ENCODE peak calls at places on chromosomes 13 and 19, in five cellular contexts. One of them, this sample, is unnamed.
A peak's percentile ranks its signal among the peaks of the same experiment; 100 is the strongest.

GRCh38 chr19:50882188-50882587 is 8.9 kb downstream of the KLK2 start:
- DNase-seq in suprapubic skin: no peak
- DNase-seq in esophagus muscularis mucosa: no peak
- DNase-seq in heart left ventricle: no peak
- DNase-seq in stomach: no peak
- DNase-seq in this sample: no peak

GRCh38 chr13:19061278-19061677 is 120.3 kb downstream of the TUBA3C start:
- DNase-seq in heart left ventricle: no peak
- DNase-seq in suprapubic skin: no peak
- DNase-seq in stomach: no peak
- DNase-seq in esophagus muscularis mucosa: no peak
- DNase-seq in this sample: no peak

GRCh38 chr13:101751488-101751887 is 299.0 kb downstream of the ITGBL1 start:
- DNase-seq in suprapubic skin: no peak
- DNase-seq in stomach: no peak
- DNase-seq in esophagus muscularis mucosa: no peak
- DNase-seq in heart left ventricle: no peak
- DNase-seq in this sample: no peak

GRCh38 chr13:42981317-42981716 is 10.7 kb downstream of the EPSTI1 start:
- DNase-seq in esophagus muscularis mucosa: no peak
- DNase-seq in stomach: no peak
- DNase-seq in suprapubic skin: no peak
- DNase-seq in heart left ventricle: no peak
- DNase-seq in this sample: no peak

GRCh38 chr19:39401549-39402416 is 4.9 kb upstream of the ZFP36 start:
- DNase-seq in stomach: peak; percentile 79
- DNase-seq in suprapubic skin: no peak
- DNase-seq in heart left ventricle: peak; percentile 41
- DNase-seq in esophagus muscularis mucosa: no peak
- DNase-seq in this sample: peak; percentile 54

GRCh38 chr13:113176292-113176691 is 17.8 kb downstream of the PROZ start:
- DNase-seq in esophagus muscularis mucosa: no peak
- DNase-seq in suprapubic skin: no peak
- DNase-seq in stomach: no peak
- DNase-seq in heart left ventricle: no peak
- DNase-seq in this sample: no peak

GRCh38 chr13:113122571-113123225 is at the start of gene F10:
- DNase-seq in suprapubic skin: peak; percentile 80
- DNase-seq in esophagus muscularis mucosa: no peak
- DNase-seq in heart left ventricle: peak; percentile 67
- DNase-seq in stomach: peak; percentile 73
- DNase-seq in this sample: peak; percentile 75

GRCh38 chr19:2016041-2016807 is 710 bp upstream of the BTBD2 start:
- DNase-seq in esophagus muscularis mucosa: no peak
- DNase-seq in stomach: peak; percentile 69
- DNase-seq in heart left ventricle: peak; percentile 86
- DNase-seq in suprapubic skin: no peak
- DNase-seq in this sample: peak; percentile 90

GRCh38 chr19:18202759-18203407 is 959 bp downstream of the RAB3A start:
- DNase-seq in suprapubic skin: no peak
- DNase-seq in esophagus muscularis mucosa: no peak
- DNase-seq in stomach: no peak
- DNase-seq in heart left ventricle: no peak
- DNase-seq in this sample: peak; percentile 16

GRCh38 chr19:17200408-17201079 is 14.6 kb upstream of the USE1 start:
- DNase-seq in esophagus muscularis mucosa: no peak
- DNase-seq in stomach: no peak
- DNase-seq in heart left ventricle: no peak
- DNase-seq in suprapubic skin: no peak
- DNase-seq in this sample: no peak

GRCh38 chr13:111462221-111462764 is 141.9 kb downstream of the TEX29 start:
- DNase-seq in stomach: no peak
- DNase-seq in heart left ventricle: no peak
- DNase-seq in suprapubic skin: peak; percentile 69
- DNase-seq in esophagus muscularis mucosa: no peak
- DNase-seq in this sample: no peak

GRCh38 chr19:28468701-28469459 is 744.1 kb downstream of the UQCRFS1 start:
- DNase-seq in esophagus muscularis mucosa: no peak
- DNase-seq in suprapubic skin: no peak
- DNase-seq in heart left ventricle: no peak
- DNase-seq in stomach: no peak
- DNase-seq in this sample: peak; percentile 38

GRCh38 chr13:37369618-37370017 is 228.9 kb downstream of the POSTN start:
- DNase-seq in esophagus muscularis mucosa: no peak
- DNase-seq in suprapubic skin: no peak
- DNase-seq in stomach: no peak
- DNase-seq in heart left ventricle: no peak
- DNase-seq in this sample: no peak

GRCh38 chr19:41175825-41176734 is 16.9 kb upstream of the CYP2S1 start:
- DNase-seq in stomach: peak; percentile 62
- DNase-seq in esophagus muscularis mucosa: no peak
- DNase-seq in suprapubic skin: no peak
- DNase-seq in heart left ventricle: peak; percentile 39
- DNase-seq in this sample: peak; percentile 29

GRCh38 chr13:112873851-112874750 is 94.9 kb upstream of the MCF2L start:
- DNase-seq in esophagus muscularis mucosa: peak; percentile 95
- DNase-seq in suprapubic skin: peak; percentile 90
- DNase-seq in heart left ventricle: peak; percentile 76
- DNase-seq in stomach: peak; percentile 86
- DNase-seq in this sample: peak; percentile 87

GRCh38 chr13:39876258-39876657 is 220.8 kb downstream of the COG6 start:
- DNase-seq in heart left ventricle: no peak
- DNase-seq in esophagus muscularis mucosa: no peak
- DNase-seq in stomach: no peak
- DNase-seq in suprapubic skin: no peak
- DNase-seq in this sample: no peak

GRCh38 chr13:95228130-95228529 is 73.1 kb downstream of the ABCC4 start:
- DNase-seq in stomach: no peak
- DNase-seq in suprapubic skin: no peak
- DNase-seq in heart left ventricle: no peak
- DNase-seq in esophagus muscularis mucosa: no peak
- DNase-seq in this sample: no peak

GRCh38 chr13:29743229-29743786 is 107.1 kb downstream of the UBL3 start:
- DNase-seq in stomach: no peak
- DNase-seq in suprapubic skin: peak; percentile 83
- DNase-seq in esophagus muscularis mucosa: peak; percentile 91
- DNase-seq in heart left ventricle: no peak
- DNase-seq in this sample: peak; percentile 16

GRCh38 chr19:6750062-6750461 is 10.6 kb downstream of the TRIP10 start:
- DNase-seq in stomach: no peak
- DNase-seq in heart left ventricle: peak; percentile 75
- DNase-seq in suprapubic skin: no peak
- DNase-seq in esophagus muscularis mucosa: no peak
- DNase-seq in this sample: no peak

GRCh38 chr13:108742681-108743080 is 113.3 kb downstream of the MYO16 start:
- DNase-seq in esophagus muscularis mucosa: no peak
- DNase-seq in heart left ventricle: no peak
- DNase-seq in suprapubic skin: no peak
- DNase-seq in stomach: no peak
- DNase-seq in this sample: no peak

GRCh38 chr19:7869910-7870511 is 4.2 kb downstream of the PRR36 start:
- DNase-seq in esophagus muscularis mucosa: no peak
- DNase-seq in suprapubic skin: no peak
- DNase-seq in stomach: peak; percentile 68
- DNase-seq in heart left ventricle: peak; percentile 49
- DNase-seq in this sample: peak; percentile 62

GRCh38 chr19:3760871-3761361 is 576 bp downstream of the APBA3 start:
- DNase-seq in stomach: no peak
- DNase-seq in suprapubic skin: no peak
- DNase-seq in heart left ventricle: no peak
- DNase-seq in esophagus muscularis mucosa: no peak
- DNase-seq in this sample: no peak

GRCh38 chr19:19217110-19217509 is 5.4 kb downstream of the NCAN start:
- DNase-seq in suprapubic skin: no peak
- DNase-seq in heart left ventricle: no peak
- DNase-seq in stomach: no peak
- DNase-seq in esophagus muscularis mucosa: no peak
- DNase-seq in this sample: no peak

GRCh38 chr13:31530883-31531282 is 208.4 kb upstream of the RXFP2 start:
- DNase-seq in stomach: no peak
- DNase-seq in suprapubic skin: no peak
- DNase-seq in heart left ventricle: no peak
- DNase-seq in esophagus muscularis mucosa: peak; percentile 14
- DNase-seq in this sample: no peak

GRCh38 chr13:51342706-51343105 is 3.2 kb downstream of the SERPINE3 start:
- DNase-seq in suprapubic skin: no peak
- DNase-seq in stomach: no peak
- DNase-seq in heart left ventricle: no peak
- DNase-seq in esophagus muscularis mucosa: no peak
- DNase-seq in this sample: no peak

GRCh38 chr13:89577301-89577700 is 1770.2 kb upstream of the MIR17HG start:
- DNase-seq in stomach: no peak
- DNase-seq in heart left ventricle: no peak
- DNase-seq in esophagus muscularis mucosa: no peak
- DNase-seq in suprapubic skin: no peak
- DNase-seq in this sample: no peak

GRCh38 chr13:32115069-32115468 is 83.5 kb downstream of the FRY start:
- DNase-seq in esophagus muscularis mucosa: no peak
- DNase-seq in heart left ventricle: no peak
- DNase-seq in suprapubic skin: no peak
- DNase-seq in stomach: no peak
- DNase-seq in this sample: no peak

GRCh38 chr13:30027569-30028455 is 177.4 kb upstream of the UBL3 start:
- DNase-seq in suprapubic skin: no peak
- DNase-seq in heart left ventricle: no peak
- DNase-seq in stomach: no peak
- DNase-seq in esophagus muscularis mucosa: no peak
- DNase-seq in this sample: no peak

GRCh38 chr13:26270707-26271106 is 16.8 kb downstream of the CDK8 start:
- DNase-seq in heart left ventricle: no peak
- DNase-seq in suprapubic skin: no peak
- DNase-seq in esophagus muscularis mucosa: no peak
- DNase-seq in stomach: no peak
- DNase-seq in this sample: peak; percentile 73

GRCh38 chr13:113141591-113141950 is 16.9 kb upstream of the PROZ start:
- DNase-seq in esophagus muscularis mucosa: no peak
- DNase-seq in heart left ventricle: no peak
- DNase-seq in suprapubic skin: no peak
- DNase-seq in stomach: no peak
- DNase-seq in this sample: no peak

GRCh38 chr19:39936020-39936419 is 1.6 kb upstream of the FCGBP start:
- DNase-seq in heart left ventricle: no peak
- DNase-seq in suprapubic skin: no peak
- DNase-seq in stomach: peak; percentile 34
- DNase-seq in esophagus muscularis mucosa: no peak
- DNase-seq in this sample: no peak

GRCh38 chr13:37138169-37138568 is 32.7 kb upstream of the CSNK1A1L start:
- DNase-seq in heart left ventricle: no peak
- DNase-seq in suprapubic skin: no peak
- DNase-seq in stomach: no peak
- DNase-seq in esophagus muscularis mucosa: no peak
- DNase-seq in this sample: no peak

GRCh38 chr13:110044521-110045200 is 258.3 kb upstream of the IRS2 start:
- DNase-seq in suprapubic skin: no peak
- DNase-seq in heart left ventricle: no peak
- DNase-seq in esophagus muscularis mucosa: no peak
- DNase-seq in stomach: no peak
- DNase-seq in this sample: no peak

GRCh38 chr19:55372316-55373081 is 2.2 kb upstream of the IL11 start:
- DNase-seq in esophagus muscularis mucosa: no peak
- DNase-seq in heart left ventricle: no peak
- DNase-seq in stomach: no peak
- DNase-seq in suprapubic skin: no peak
- DNase-seq in this sample: no peak

GRCh38 chr19:10334340-10335148 is 1.2 kb upstream of the RAVER1 start:
- DNase-seq in heart left ventricle: peak; percentile 97
- DNase-seq in stomach: peak; percentile 97
- DNase-seq in suprapubic skin: peak; percentile 97
- DNase-seq in esophagus muscularis mucosa: peak; percentile 98
- DNase-seq in this sample: peak; percentile 98
- TF ChIP-seq POLR2A in heart left ventricle: peak; percentile 74
- TF ChIP-seq POLR2A in stomach: no peak
- TF ChIP-seq POLR2A in suprapubic skin: no peak
- TF ChIP-seq POLR2A in esophagus muscularis mucosa: no peak
- TF ChIP-seq POLR2A in this sample: peak; percentile 84

GRCh38 chr19:33703438-33703750 is 81.6 kb downstream of the CHST8 start:
- DNase-seq in heart left ventricle: no peak
- DNase-seq in esophagus muscularis mucosa: no peak
- DNase-seq in stomach: no peak
- DNase-seq in suprapubic skin: no peak
- DNase-seq in this sample: no peak

GRCh38 chr19:33704271-33704670 is 82.5 kb downstream of the CHST8 start:
- DNase-seq in suprapubic skin: no peak
- DNase-seq in heart left ventricle: no peak
- DNase-seq in stomach: no peak
- DNase-seq in esophagus muscularis mucosa: no peak
- DNase-seq in this sample: no peak

GRCh38 chr19:33700408-33700757 is 78.6 kb downstream of the CHST8 start:
- DNase-seq in heart left ventricle: no peak
- DNase-seq in esophagus muscularis mucosa: no peak
- DNase-seq in suprapubic skin: peak; percentile 35
- DNase-seq in stomach: no peak
- DNase-seq in this sample: no peak

GRCh38 chr19:33703821-33704220 is 82.1 kb downstream of the CHST8 start:
- DNase-seq in heart left ventricle: no peak
- DNase-seq in stomach: no peak
- DNase-seq in esophagus muscularis mucosa: no peak
- DNase-seq in suprapubic skin: no peak
- DNase-seq in this sample: no peak

GRCh38 chr19:33702606-33703437 is 81.1 kb downstream of the CHST8 start:
- DNase-seq in suprapubic skin: peak; percentile 65
- DNase-seq in heart left ventricle: no peak
- DNase-seq in esophagus muscularis mucosa: no peak
- DNase-seq in stomach: no peak
- DNase-seq in this sample: no peak
- H3K27me3 ChIP-seq in suprapubic skin: peaks cover 12% of the 10 kb centered on the region
- H3K27me3 ChIP-seq in heart left ventricle: no peaks in the 10 kb centered on the region
- H3K27me3 ChIP-seq in esophagus muscularis mucosa: no peaks in the 10 kb centered on the region
- H3K27me3 ChIP-seq in stomach: no peaks in the 10 kb centered on the region
- H3K27me3 ChIP-seq in this sample: no peaks in the 10 kb centered on the region

GRCh38 chr19:34482380-34483250 is 1.1 kb downstream of the WTIP start:
- DNase-seq in heart left ventricle: no peak
- DNase-seq in suprapubic skin: no peak
- DNase-seq in esophagus muscularis mucosa: no peak
- DNase-seq in stomach: no peak
- DNase-seq in this sample: no peak

GRCh38 chr19:34480491-34480890 is 1.1 kb upstream of the WTIP start:
- DNase-seq in stomach: no peak
- DNase-seq in esophagus muscularis mucosa: no peak
- DNase-seq in suprapubic skin: no peak
- DNase-seq in heart left ventricle: no peak
- DNase-seq in this sample: no peak

GRCh38 chr19:34481861-34482379 is 362 bp downstream of the WTIP start:
- DNase-seq in esophagus muscularis mucosa: no peak
- DNase-seq in stomach: no peak
- DNase-seq in heart left ventricle: no peak
- DNase-seq in suprapubic skin: no peak
- DNase-seq in this sample: no peak

GRCh38 chr19:34479396-34479795 is 2.2 kb upstream of the WTIP start:
- DNase-seq in heart left ventricle: no peak
- DNase-seq in stomach: no peak
- DNase-seq in esophagus muscularis mucosa: no peak
- DNase-seq in suprapubic skin: peak; percentile 31
- DNase-seq in this sample: no peak

GRCh38 chr19:34480971-34481821 is at the start of gene WTIP:
- DNase-seq in esophagus muscularis mucosa: no peak
- DNase-seq in heart left ventricle: peak; percentile 84
- DNase-seq in suprapubic skin: peak; percentile 83
- DNase-seq in stomach: peak; percentile 67
- DNase-seq in this sample: peak; percentile 57
- TF ChIP-seq POLR2A in esophagus muscularis mucosa: no peak
- TF ChIP-seq POLR2A in heart left ventricle: peak; percentile 38
- TF ChIP-seq POLR2A in suprapubic skin: no peak
- TF ChIP-seq POLR2A in stomach: no peak
- TF ChIP-seq POLR2A in this sample: peak; percentile 44

GRCh38 chr13:27985600-27985999 is 2.9 kb downstream of the URAD start:
- DNase-seq in esophagus muscularis mucosa: no peak
- DNase-seq in stomach: no peak
- DNase-seq in heart left ventricle: no peak
- DNase-seq in suprapubic skin: no peak
- DNase-seq in this sample: no peak
- H3K27me3 ChIP-seq in esophagus muscularis mucosa: peaks cover 14% of the 10 kb centered on the region
- H3K27me3 ChIP-seq in stomach: peaks cover under 1% of the 10 kb centered on the region
- H3K27me3 ChIP-seq in heart left ventricle: peaks cover 88% of the 10 kb centered on the region
- H3K27me3 ChIP-seq in suprapubic skin: peaks cover 80% of the 10 kb centered on the region
- H3K27me3 ChIP-seq in this sample: no peaks in the 10 kb centered on the region